ENCODE peak calls at places on chromosome 13, in six cellular contexts. L is AG04450; Z is activated CD8-positive, alpha-beta T cell treated with anti-CD3 and anti-CD28 coated beads for 36 hours; K is naive thymus-derived CD4-positive, alpha-beta T cell; P is endothelial cell; H is HS-5. E is an unnamed sample.

GRCh38 chr13:59846845-59847620 is 316.7 kb downstream of the DIAPH3 start:
- DNase-seq in L (no peak), Z (no peak), K (no peak), P (no peak), H (no peak), E (no peak)

GRCh38 chr13:73578251-73578875 is 519.6 kb downstream of the KLF5 start:
- DNase-seq in L (no peak), Z (no peak), K (no peak), P (no peak), H (no peak), E (no peak)

GRCh38 chr13:51844862-51845573 is at the start of gene TMEM272:
- DNase-seq in L (no peak), Z (peak), K (peak), P (peak), H (no peak), E (peak)

GRCh38 chr13:97228850-97229521 is 6.9 kb downstream of the MBNL2 start:
- DNase-seq in L (no peak), Z (no peak), K (no peak), P (no peak), H (no peak), E (no peak)

GRCh38 chr13:20320885-20321284 is 88.8 kb upstream of the GJB6 start:
- DNase-seq in L (no peak), Z (no peak), K (no peak), P (no peak), H (no peak), E (no peak)

GRCh38 chr13:64551755-64552154 is 2678.4 kb downstream of the PCDH9 start:
- DNase-seq in L (peak), Z (no peak), K (no peak), P (no peak), H (peak), E (no peak)

GRCh38 chr13:79194272-79194671 is 211.8 kb downstream of the RBM26 start:
- DNase-seq in L (no peak), Z (peak), K (peak), P (no peak), H (no peak), E (peak)

GRCh38 chr13:77696006-77696862 is 1.3 kb upstream of the SLAIN1 start:
- DNase-seq in L (no peak), Z (no peak), K (peak), P (no peak), H (no peak), E (no peak)

GRCh38 chr13:52455677-52456041 is 381 bp downstream of the CKAP2 start:
- DNase-seq in L (peak), Z (peak), K (peak), P (peak), H (no peak), E (peak)

GRCh38 chr13:23714672-23715071 is 144.5 kb downstream of the TNFRSF19 start:
- DNase-seq in L (no peak), Z (no peak), K (no peak), P (no peak), H (no peak), E (no peak)

GRCh38 chr13:44439615-44440014 is 66.0 kb downstream of the SERP2 start:
- DNase-seq in L (no peak), Z (no peak), K (no peak), P (no peak), H (no peak), E (peak)

GRCh38 chr13:73158851-73159250 is 100.0 kb downstream of the KLF5 start:
- DNase-seq in L (peak), Z (no peak), K (no peak), P (no peak), H (peak), E (no peak)

GRCh38 chr13:73337511-73337910 is 278.7 kb downstream of the KLF5 start:
- DNase-seq in L (no peak), Z (no peak), K (no peak), P (no peak), H (no peak), E (no peak)

GRCh38 chr13:20424959-20425358 is 100.7 kb downstream of the CRYL1 start:
- DNase-seq in L (peak), Z (no peak), K (no peak), P (no peak), H (no peak), E (no peak)

GRCh38 chr13:27504126-27504525 is 53.8 kb upstream of the MTIF3 start:
- DNase-seq in L (no peak), Z (no peak), K (no peak), P (no peak), H (no peak), E (no peak)

GRCh38 chr13:27712421-27712820 is 79.9 kb upstream of the GSX1 start:
- DNase-seq in L (no peak), Z (peak), K (no peak), P (no peak), H (no peak), E (peak)

GRCh38 chr13:101019126-101019525 is 344.5 kb upstream of the TMTC4 start:
- DNase-seq in L (no peak), Z (no peak), K (no peak), P (no peak), H (no peak), E (no peak)

GRCh38 chr13:40812724-40813445 is 23.5 kb downstream of the SLC25A15 start:
- DNase-seq in L (peak), Z (no peak), K (no peak), P (no peak), H (no peak), E (no peak)

GRCh38 chr13:39527961-39528720 is 74.9 kb downstream of the LHFPL6 start:
- DNase-seq in L (peak), Z (no peak), K (no peak), P (no peak), H (peak), E (no peak)

GRCh38 chr13:33644607-33645543 is 173.1 kb upstream of the RFC3 start:
- DNase-seq in L (no peak), Z (peak), K (no peak), P (no peak), H (no peak), E (peak)

GRCh38 chr13:98083507-98083906 is 59.4 kb upstream of the FARP1 start:
- DNase-seq in L (peak), Z (no peak), K (no peak), P (no peak), H (peak), E (no peak)

GRCh38 chr13:74226791-74227475 is 92.7 kb upstream of the KLF12 start:
- DNase-seq in L (no peak), Z (no peak), K (no peak), P (no peak), H (no peak), E (no peak)

GRCh38 chr13:77136902-77137420 is 110.0 kb upstream of the FBXL3 start:
- DNase-seq in L (peak), Z (no peak), K (no peak), P (no peak), H (no peak), E (no peak)

GRCh38 chr13:105552078-105552477 is 983.4 kb downstream of the EFNB2 start:
- DNase-seq in L (no peak), Z (peak), K (no peak), P (no peak), H (no peak), E (peak)

GRCh38 chr13:80337706-80338105 is 3.2 kb downstream of the SPRY2 start:
- DNase-seq in L (no peak), Z (no peak), K (no peak), P (no peak), H (no peak), E (no peak)

GRCh38 chr13:19182536-19182935 is 912 bp upstream of the TUBA3C start:
- DNase-seq in L (no peak), Z (no peak), K (no peak), P (no peak), H (no peak), E (no peak)

GRCh38 chr13:75196112-75196855 is 285.7 kb downstream of the TBC1D4 start:
- DNase-seq in L (no peak), Z (no peak), K (no peak), P (no peak), H (no peak), E (no peak)

GRCh38 chr13:98242403-98242802 is 65.3 kb upstream of the RNF113B start:
- DNase-seq in L (no peak), Z (no peak), K (no peak), P (no peak), H (no peak), E (no peak)

GRCh38 chr13:26019881-26020535 is 31.8 kb downstream of the SHISA2 start:
- DNase-seq in L (peak), Z (no peak), K (no peak), P (no peak), H (peak), E (peak)

GRCh38 chr13:44627441-44627840 is 51.3 kb upstream of the TSC22D1 start:
- DNase-seq in L (no peak), Z (no peak), K (no peak), P (no peak), H (peak), E (no peak)

E was measured in NB4.